ENCODE peak calls at places on chromosomes 11 and 22, in seven cellular contexts. D is endothelial cell of umbilical vein, I is stomach, A is ovary, N is adrenal gland, C is HCT116, F is A549. O is an unnamed sample.

GRCh38 chr22:20396639-20397038 is 2.7 kb downstream of the ZNF74 start:
- DNase-seq in F (no peak), N (no peak), A (no peak), D (no peak), C (no peak), I (no peak), O (no peak)

GRCh38 chr22:23248583-23248982 is 68.3 kb downstream of the BCR start:
- DNase-seq in I (peak), C (no peak), F (no peak), D (peak), N (no peak), A (peak), O (no peak)

GRCh38 chr11:132531921-132532320 is 1000.4 kb downstream of the OPCML start:
- DNase-seq in D (no peak), I (no peak), N (no peak), F (no peak), C (no peak), A (no peak), O (no peak)

GRCh38 chr11:133382217-133382746 is 150.0 kb downstream of the OPCML start:
- DNase-seq in F (no peak), A (no peak), D (no peak), I (no peak), C (no peak), N (no peak), O (no peak)

GRCh38 chr11:11956006-11956405 is 52.4 kb downstream of the DKK3 start:
- DNase-seq in F (no peak), D (no peak), C (no peak), N (no peak), A (no peak), I (no peak), O (no peak)

GRCh38 chr11:62233730-62234129 is 8.3 kb upstream of the SCGB1D2 start:
- DNase-seq in C (no peak), D (no peak), A (no peak), N (no peak), F (no peak), I (no peak), O (no peak)

GRCh38 chr11:117300301-117300700 is 9.2 kb downstream of the BACE1-AS start:
- DNase-seq in C (no peak), A (peak), N (peak), D (no peak), F (no peak), I (no peak), O (no peak)

GRCh38 chr11:79087238-79087956 is 353.4 kb downstream of the TENM4 start:
- DNase-seq in F (peak), N (no peak), I (no peak), A (no peak), C (no peak), D (peak), O (no peak)

GRCh38 chr11:121489823-121490222 is 37.1 kb upstream of the SORL1-AS1 start:
- DNase-seq in N (no peak), C (no peak), D (no peak), I (no peak), F (peak), A (no peak), O (no peak)

GRCh38 chr11:124510279-124510678 is 33.2 kb downstream of the OR8B12 start:
- DNase-seq in C (no peak), D (no peak), F (no peak), I (no peak), N (no peak), A (no peak), O (no peak)

GRCh38 chr11:67289226-67289650 is at the start of gene ANKRD13D:
- DNase-seq in D (no peak), A (no peak), C (no peak), F (no peak), N (no peak), I (peak), O (no peak)

GRCh38 chr11:116422556-116422955 is 350.2 kb downstream of the BUD13 start:
- DNase-seq in C (no peak), N (no peak), I (no peak), A (no peak), F (no peak), D (no peak), O (no peak)

GRCh38 chr22:41341012-41341411 is 39.7 kb downstream of the ZC3H7B start:
- DNase-seq in C (no peak), I (no peak), D (no peak), A (no peak), F (no peak), N (no peak), O (no peak)

GRCh38 chr11:9210922-9211320 is 54.2 kb downstream of the DENND5A start:
- DNase-seq in D (no peak), A (no peak), F (no peak), C (no peak), I (no peak), N (no peak), O (no peak)

GRCh38 chr11:8699903-8700302 is 17.3 kb downstream of the RPL27A start:
- DNase-seq in D (peak), N (no peak), C (no peak), A (no peak), F (no peak), I (no peak), O (no peak)

GRCh38 chr22:27387561-27387960 is 414.0 kb downstream of the MN1 start:
- DNase-seq in I (no peak), A (no peak), C (no peak), F (no peak), D (no peak), N (no peak), O (no peak)

GRCh38 chr11:127711748-127712147 is 711.2 kb upstream of the KIRREL3 start:
- DNase-seq in C (no peak), F (no peak), N (no peak), I (no peak), D (no peak), A (no peak), O (no peak)

GRCh38 chr11:27701262-27702105 is 1.2 kb upstream of the BDNF start:
- DNase-seq in I (no peak), F (peak), N (peak), D (peak), A (no peak), C (no peak), O (no peak)

GRCh38 chr11:129930743-129931142 is 35.4 kb upstream of the NFRKB start:
- DNase-seq in D (no peak), A (no peak), C (no peak), F (no peak), I (no peak), N (no peak), O (no peak)

GRCh38 chr22:42430486-42431125 is 1.6 kb downstream of the NFAM1 start:
- DNase-seq in D (no peak), C (no peak), N (no peak), I (no peak), F (no peak), A (no peak), O (no peak)
- TF ChIP-seq POLR2A in D (no peak), C (no peak), N (no peak), I (no peak), F (no peak), A (no peak), O (no peak)

DNA sequence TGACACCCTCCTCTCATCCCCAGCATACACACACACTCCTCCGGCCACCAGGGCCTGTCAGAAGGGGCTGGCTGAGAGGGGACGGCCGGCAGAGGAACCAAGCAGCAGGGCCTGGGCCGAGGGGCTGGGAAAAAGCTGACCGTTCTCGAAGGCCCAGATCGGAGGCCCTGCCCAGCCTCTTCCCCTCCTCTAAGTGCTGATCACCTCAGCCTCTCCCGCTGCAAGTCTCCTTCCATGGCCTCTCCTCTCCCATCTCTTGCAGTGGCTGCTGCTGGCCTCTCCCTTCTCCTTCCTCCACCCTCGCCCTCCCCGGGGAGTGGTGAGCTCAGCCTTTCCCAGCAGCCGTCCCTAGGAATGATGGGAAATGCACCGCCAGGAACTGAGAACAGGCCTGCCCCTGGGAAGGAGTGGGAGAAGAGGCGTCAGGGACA is 39.6 kb downstream of the ARRB1 start:
- DNase-seq in C (no peak), F (no peak), I (peak), N (peak), A (peak), D (peak), O (peak)
- H3K4me3 ChIP-seq in C (no peak), F (no peak), I (peak), N (no peak), A (peak), D (no peak), O (peak)

GRCh38 chr22:35643991-35644390 is 4.3 kb upstream of the APOL6 start:
- DNase-seq in F (no peak), A (no peak), C (no peak), I (no peak), N (no peak), D (no peak), O (no peak)

GRCh38 chr22:35649026-35649553 is 844 bp downstream of the APOL6 start:
- DNase-seq in A (no peak), F (no peak), I (no peak), N (no peak), D (no peak), C (no peak), O (no peak)

GRCh38 chr22:35642305-35642741 is 5.9 kb upstream of the APOL6 start:
- DNase-seq in N (no peak), F (no peak), C (no peak), I (no peak), A (peak), D (no peak), O (no peak)

GRCh38 chr22:35648066-35649025 is at the start of gene APOL6:
- DNase-seq in N (peak), I (peak), C (no peak), A (no peak), F (peak), D (peak), O (peak)

DNA sequence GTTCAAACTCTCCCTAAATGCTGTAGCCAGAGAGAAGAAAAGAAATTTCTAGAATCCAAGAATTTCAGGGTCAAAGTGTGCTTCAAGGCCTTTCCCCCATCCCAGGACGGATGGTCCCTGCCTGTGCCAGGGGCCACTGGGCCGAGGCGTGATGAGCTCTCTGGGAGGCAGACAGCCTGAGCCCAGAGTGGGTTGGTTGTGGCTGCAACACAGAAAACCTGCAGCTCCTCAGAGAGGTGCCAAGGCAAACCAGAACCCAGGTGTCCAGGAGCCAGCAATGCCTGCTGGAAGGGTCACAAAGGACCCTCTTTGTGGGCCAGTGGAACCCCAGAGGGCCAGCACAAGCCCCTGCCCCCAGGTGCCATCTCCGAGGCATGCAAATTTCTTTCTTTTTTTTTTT is 2.6 kb upstream of the APOL6 start:
- DNase-seq in C (no peak), N (no peak), D (no peak), I (no peak), F (no peak), A (no peak), O (no peak)
- TF ChIP-seq POLR2A in C (no peak), N (no peak), D (no peak), I (no peak), F (no peak), A (no peak), O (no peak)

DNA sequence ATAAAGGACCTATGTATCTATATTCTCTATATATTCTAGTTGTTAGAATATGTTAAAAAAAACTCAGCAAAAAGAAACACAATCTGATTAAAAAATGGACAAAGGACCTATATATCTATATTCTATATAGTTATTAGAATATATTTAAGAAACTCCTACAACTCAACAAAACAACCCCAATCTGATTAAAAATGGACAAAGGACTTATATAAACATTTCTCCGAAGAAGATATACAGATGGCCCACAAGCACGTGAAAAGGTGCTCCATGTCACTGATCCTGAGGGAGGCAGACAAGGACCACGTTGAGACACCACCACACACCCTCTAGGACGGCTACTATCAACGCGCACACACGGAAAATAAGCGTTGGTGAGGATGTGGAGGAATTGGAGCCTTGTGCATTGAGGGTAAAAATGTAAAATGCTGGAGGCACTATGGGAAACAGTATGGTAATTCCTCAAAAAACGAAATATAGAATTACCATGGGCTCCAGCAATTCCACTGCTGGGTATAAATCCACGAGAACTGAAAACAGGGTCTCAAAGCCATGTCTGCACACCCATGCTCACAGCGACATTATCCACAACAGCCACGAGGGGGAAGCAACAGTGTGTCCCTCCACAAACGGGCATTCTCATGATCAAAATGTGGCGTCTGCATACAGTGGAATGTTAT is 22.7 kb downstream of the YPEL1 start:
- DNase-seq in D (peak), A (peak), C (peak), F (peak), N (peak), I (peak), O (peak)
- H3K4me3 ChIP-seq in D (no peak), A (no peak), C (peak), F (no peak), N (no peak), I (no peak), O (peak)

GRCh38 chr11:72641522-72641899 is 32.7 kb downstream of the PDE2A start:
- DNase-seq in A (no peak), I (no peak), C (no peak), N (no peak), D (no peak), F (no peak), O (no peak)

GRCh38 chr11:72639475-72640375 is 34.5 kb downstream of the PDE2A start:
- DNase-seq in A (no peak), C (no peak), N (peak), D (no peak), F (no peak), I (no peak), O (no peak)

GRCh38 chr11:72643547-72643946 is 30.7 kb downstream of the PDE2A start:
- DNase-seq in N (peak), C (peak), D (no peak), F (peak), A (no peak), I (no peak), O (no peak)

GRCh38 chr11:72642815-72643511 is 31.3 kb downstream of the PDE2A start:
- DNase-seq in F (peak), N (peak), I (peak), C (peak), A (peak), D (peak), O (peak)

DNA sequence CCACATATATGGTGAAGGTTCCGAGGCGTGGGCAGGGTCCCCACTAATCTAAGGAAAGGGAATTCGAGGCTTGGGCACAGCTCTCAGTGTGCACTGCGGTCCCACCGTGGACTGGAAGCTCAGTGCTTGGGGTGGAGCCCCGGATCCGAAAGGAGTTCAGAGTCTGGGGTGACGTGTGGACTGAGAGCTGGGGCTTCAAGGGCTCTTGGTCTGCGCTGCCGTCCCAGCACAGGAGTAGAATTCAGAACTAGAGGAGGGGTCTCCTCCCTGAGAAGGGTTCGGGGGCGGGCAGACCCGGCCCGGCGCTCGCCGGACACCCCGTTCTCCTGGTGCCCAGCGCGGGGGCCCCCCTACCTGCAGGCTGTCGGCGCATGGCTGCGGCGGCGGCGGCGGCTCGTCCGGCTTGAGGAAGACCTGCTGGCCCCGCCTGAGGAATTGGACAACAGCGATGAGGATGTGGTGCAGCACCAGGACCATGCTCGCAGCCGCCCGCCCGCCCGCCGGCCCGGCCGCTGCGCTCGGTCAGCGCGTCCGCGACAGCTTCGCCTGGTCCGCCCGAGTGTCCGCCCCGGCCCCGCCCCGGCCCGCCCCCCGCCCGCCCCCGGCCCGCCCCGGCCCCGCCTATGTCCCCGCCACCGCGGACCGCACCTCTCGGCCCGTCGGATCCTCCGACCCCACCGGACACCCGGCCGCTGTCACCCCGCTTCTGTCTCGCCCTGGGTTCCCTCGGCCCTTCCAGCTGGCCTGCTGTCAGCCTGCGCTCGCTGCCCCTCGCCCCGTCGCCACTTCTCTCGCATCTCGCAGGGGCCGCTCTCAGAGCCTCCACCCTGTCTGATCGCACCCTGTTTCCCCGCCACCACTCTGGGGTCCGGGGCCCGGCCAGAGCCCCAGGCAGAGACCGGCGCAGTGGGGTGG is 32.1 kb downstream of the PDE2A start:
- DNase-seq in I (peak), D (peak), C (no peak), N (no peak), A (peak), F (peak), O (no peak)
- TF ChIP-seq POLR2A in I (no peak), D (no peak), C (no peak), N (peak), A (no peak), F (no peak), O (peak)

GRCh38 chr11:73386026-73386425 is 9.8 kb downstream of the RELT start:
- DNase-seq in N (peak), I (no peak), D (no peak), C (no peak), F (no peak), A (no peak), O (no peak)

GRCh38 chr11:73384127-73384441 is 7.9 kb downstream of the RELT start:
- DNase-seq in A (no peak), D (no peak), I (no peak), F (no peak), C (no peak), N (no peak), O (no peak)

GRCh38 chr11:73383249-73384126 is 7.3 kb downstream of the RELT start:
- DNase-seq in I (peak), N (no peak), A (no peak), D (peak), F (no peak), C (no peak), O (no peak)

GRCh38 chr11:73384871-73385692 is 8.9 kb downstream of the RELT start:
- DNase-seq in A (no peak), N (peak), C (no peak), D (peak), I (peak), F (no peak), O (peak)

DNA sequence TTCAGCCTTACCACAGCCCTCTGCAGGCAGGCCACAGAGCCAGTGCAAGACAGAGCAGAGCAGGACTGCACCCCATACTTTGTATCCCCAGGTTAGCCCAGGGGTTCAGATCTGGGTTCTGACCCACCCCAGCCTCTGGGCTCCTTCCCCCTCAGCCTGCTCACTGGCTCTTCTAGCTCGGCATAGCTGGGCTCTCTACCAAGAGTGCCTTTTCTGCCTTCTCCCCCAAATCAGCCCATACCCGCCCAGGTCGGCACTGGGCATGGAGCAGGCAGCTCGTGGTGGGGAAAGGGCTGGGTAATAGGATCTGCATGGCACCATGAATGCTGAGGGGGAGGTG is 8.3 kb downstream of the RELT start:
- DNase-seq in A (no peak), N (no peak), I (no peak), F (no peak), C (no peak), D (no peak), O (no peak)
- H3K4me3 ChIP-seq in A (no peak), N (no peak), I (no peak), F (no peak), C (no peak), D (no peak), O (no peak)

O was measured in gastrocnemius medialis.